ENCODE peak calls at places on chromosomes 5 and 9, in four cellular contexts. One of them, this sample, is unnamed.

GRCh38 chr5:56026863-56027300 is 32.1 kb upstream of the IL6ST start:
- DNase-seq in ovary: no peak
- DNase-seq in choroid plexus epithelial cell: peak
- DNase-seq in fibroblast of lung: peak
- DNase-seq in this sample: peak

GRCh38 chr5:143757116-143757515 is 54.8 kb upstream of the HMHB1 start:
- DNase-seq in ovary: no peak
- DNase-seq in choroid plexus epithelial cell: no peak
- DNase-seq in fibroblast of lung: peak
- DNase-seq in this sample: no peak

GRCh38 chr5:56852228-56853000 is 37.1 kb downstream of the MAP3K1 start:
- DNase-seq in fibroblast of lung: peak
- DNase-seq in choroid plexus epithelial cell: peak
- DNase-seq in ovary: no peak
- DNase-seq in this sample: no peak

GRCh38 chr5:59124983-59125960 is 542.4 kb downstream of the RAB3C start:
- DNase-seq in choroid plexus epithelial cell: peak
- DNase-seq in ovary: no peak
- DNase-seq in fibroblast of lung: peak
- DNase-seq in this sample: no peak

GRCh38 chr9:38008168-38009034 is 60.6 kb downstream of the SHB start:
- DNase-seq in fibroblast of lung: peak
- DNase-seq in choroid plexus epithelial cell: peak
- DNase-seq in ovary: no peak
- DNase-seq in this sample: peak

GRCh38 chr9:35813434-35814105 is 1.3 kb downstream of the HINT2 start:
- DNase-seq in fibroblast of lung: no peak
- DNase-seq in choroid plexus epithelial cell: peak
- DNase-seq in ovary: no peak
- DNase-seq in this sample: no peak

GRCh38 chr9:88747768-88748167 is 212.8 kb downstream of the NXNL2 start:
- DNase-seq in fibroblast of lung: peak
- DNase-seq in ovary: no peak
- DNase-seq in choroid plexus epithelial cell: peak
- DNase-seq in this sample: peak

GRCh38 chr5:6525422-6525821 is 76.8 kb downstream of the UBE2QL1 start:
- DNase-seq in fibroblast of lung: no peak
- DNase-seq in choroid plexus epithelial cell: no peak
- DNase-seq in ovary: no peak
- DNase-seq in this sample: no peak

GRCh38 chr5:176900783-176901204 is 1.6 kb upstream of the HK3 start:
- DNase-seq in ovary: no peak
- DNase-seq in fibroblast of lung: no peak
- DNase-seq in choroid plexus epithelial cell: no peak
- DNase-seq in this sample: no peak

GRCh38 chr5:176901260-176902101 is 2.3 kb upstream of the HK3 start:
- DNase-seq in fibroblast of lung: no peak
- DNase-seq in ovary: no peak
- DNase-seq in choroid plexus epithelial cell: no peak
- DNase-seq in this sample: no peak

GRCh38 chr5:176899946-176900782 is 1.0 kb upstream of the HK3 start:
- DNase-seq in ovary: no peak
- DNase-seq in fibroblast of lung: peak
- DNase-seq in choroid plexus epithelial cell: no peak
- DNase-seq in this sample: no peak

GRCh38 chr5:176902102-176902814 is 3.1 kb upstream of the HK3 start:
- DNase-seq in fibroblast of lung: no peak
- DNase-seq in choroid plexus epithelial cell: no peak
- DNase-seq in ovary: no peak
- DNase-seq in this sample: no peak

GRCh38 chr5:176899296-176899891 is at the start of gene HK3:
- DNase-seq in choroid plexus epithelial cell: no peak
- DNase-seq in fibroblast of lung: no peak
- DNase-seq in ovary: no peak
- DNase-seq in this sample: no peak
- H3K4me3 ChIP-seq in choroid plexus epithelial cell: no peak
- H3K4me3 ChIP-seq in fibroblast of lung: no peak
- H3K4me3 ChIP-seq in ovary: no peak
- H3K4me3 ChIP-seq in this sample: no peak

GRCh38 chr9:134146774-134147493 is 11.1 kb downstream of the WDR5 start:
- DNase-seq in fibroblast of lung: no peak
- DNase-seq in ovary: no peak
- DNase-seq in choroid plexus epithelial cell: no peak
- DNase-seq in this sample: no peak
- TF ChIP-seq CTCF in fibroblast of lung: no peak
- TF ChIP-seq CTCF in ovary: no peak
- TF ChIP-seq CTCF in choroid plexus epithelial cell: no peak
- TF ChIP-seq CTCF in this sample: no peak

DNA sequence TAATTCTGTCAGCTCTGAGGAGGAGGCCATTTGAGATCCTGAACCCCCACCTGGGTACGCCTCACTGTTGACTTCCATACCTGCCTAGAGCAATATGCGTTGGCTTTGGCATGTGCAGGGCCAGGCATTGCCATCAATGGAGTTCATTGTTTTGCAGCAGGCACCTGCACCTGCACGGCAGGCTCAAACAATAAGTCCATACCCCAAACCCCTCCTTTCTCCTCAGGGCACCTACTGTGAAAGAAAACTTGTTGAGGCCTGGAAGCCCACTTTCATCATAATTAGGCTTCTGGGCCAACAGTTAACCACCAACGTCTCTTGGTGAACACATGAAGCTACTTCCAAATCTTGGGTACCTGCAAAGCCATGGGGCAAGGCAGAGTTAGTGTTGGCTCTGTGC is 238.7 kb downstream of the NFIB start:
- DNase-seq in fibroblast of lung: no peak
- DNase-seq in choroid plexus epithelial cell: no peak
- DNase-seq in ovary: no peak
- DNase-seq in this sample: no peak
- H3K4me3 ChIP-seq in fibroblast of lung: no peak
- H3K4me3 ChIP-seq in choroid plexus epithelial cell: no peak
- H3K4me3 ChIP-seq in ovary: no peak
- H3K4me3 ChIP-seq in this sample: no peak

GRCh38 chr5:79712741-79713140 is 23.1 kb downstream of the CMYA5 start:
- DNase-seq in choroid plexus epithelial cell: no peak
- DNase-seq in fibroblast of lung: no peak
- DNase-seq in ovary: no peak
- DNase-seq in this sample: no peak
- TF ChIP-seq CTCF in choroid plexus epithelial cell: no peak
- TF ChIP-seq CTCF in fibroblast of lung: no peak
- TF ChIP-seq CTCF in ovary: no peak
- TF ChIP-seq CTCF in this sample: no peak

DNA sequence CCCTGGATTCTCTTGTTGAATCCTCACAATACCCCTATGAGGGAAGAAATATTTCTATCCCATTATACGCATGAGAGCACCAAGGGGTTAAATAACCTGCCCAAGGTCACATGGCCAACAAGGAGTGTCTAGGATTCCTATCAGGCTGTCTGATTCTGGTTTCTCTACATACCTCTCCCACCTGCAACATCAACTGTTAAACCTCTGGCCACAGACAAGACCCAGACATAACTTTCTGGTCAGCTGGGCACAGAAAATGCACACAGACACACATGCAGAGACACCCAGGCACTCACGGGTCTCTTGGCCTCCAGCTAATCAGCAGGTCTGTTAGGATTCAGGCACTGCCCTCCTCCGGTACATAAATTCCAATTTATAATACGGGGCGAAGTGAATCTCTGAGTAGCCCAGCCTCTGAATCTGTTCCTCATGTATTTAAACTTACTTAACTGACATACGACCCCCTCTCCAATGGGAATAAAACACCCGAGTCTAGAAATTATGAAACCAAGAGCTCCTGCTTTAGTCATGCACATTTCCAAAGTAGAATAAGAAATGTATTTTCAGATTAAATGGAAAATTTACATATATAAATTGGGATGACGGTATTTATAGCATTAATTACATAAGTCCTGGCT is 1.5 kb downstream of the SEPTIN8 start:
- DNase-seq in choroid plexus epithelial cell: no peak
- DNase-seq in ovary: no peak
- DNase-seq in fibroblast of lung: no peak
- DNase-seq in this sample: no peak
- H3K4me3 ChIP-seq in choroid plexus epithelial cell: peak
- H3K4me3 ChIP-seq in ovary: peak
- H3K4me3 ChIP-seq in fibroblast of lung: peak
- H3K4me3 ChIP-seq in this sample: peak

This sample was measured in AG09309.